ENCODE peak calls at places on chromosomes 13 and 19, in nine cellular contexts. K is neural progenitor cell, H is breast epithelium, B is AG10803, I is thoracic aorta, P is esophagus squamous epithelium, Y is body of pancreas, N is stomach, T is fibroblast of mammary gland. V is an unnamed sample.

GRCh38 chr19:33302974-33303790 is 848 bp upstream of the CEBPA start:
- DNase-seq in N (peak), T (peak), K (peak), Y (peak), H (peak), I (no peak), B (peak), P (no peak), V (no peak)

GRCh38 chr19:42284066-42284501 is 15.0 kb downstream of the CIC start:
- DNase-seq in K (peak), N (peak), B (peak), I (no peak), P (no peak), H (peak), T (peak), Y (peak), V (no peak)

GRCh38 chr19:49129238-49129583 is 9.9 kb downstream of the PPFIA3 start:
- DNase-seq in H (no peak), P (no peak), T (no peak), B (no peak), Y (no peak), I (no peak), K (peak), N (no peak), V (no peak)

GRCh38 chr13:33723365-33723764 is 94.6 kb upstream of the RFC3 start:
- DNase-seq in N (no peak), H (no peak), T (peak), B (peak), I (no peak), K (no peak), Y (no peak), P (no peak), V (no peak)

GRCh38 chr13:34257980-34258379 is 440.0 kb downstream of the RFC3 start:
- DNase-seq in Y (no peak), B (no peak), H (no peak), I (no peak), T (no peak), N (no peak), P (no peak), K (no peak), V (no peak)

GRCh38 chr13:79448413-79448812 is 32.5 kb upstream of the NDFIP2 start:
- DNase-seq in I (no peak), K (no peak), B (no peak), P (no peak), N (no peak), Y (no peak), H (no peak), T (peak), V (no peak)

GRCh38 chr19:43380771-43381386 is 27.4 kb downstream of the CD177 start:
- DNase-seq in H (no peak), K (no peak), Y (no peak), T (no peak), N (peak), P (no peak), I (no peak), B (no peak), V (no peak)

GRCh38 chr19:49333426-49334288 is 1.5 kb upstream of the CD37 start:
- DNase-seq in N (peak), T (peak), Y (peak), I (no peak), B (no peak), K (no peak), H (peak), P (no peak), V (no peak)

GRCh38 chr19:10881403-10882107 is 10.2 kb downstream of the CARM1 start:
- DNase-seq in P (no peak), H (no peak), Y (no peak), N (no peak), K (peak), B (no peak), I (no peak), T (no peak), V (no peak)

GRCh38 chr19:30312582-30313352 is 59.4 kb upstream of the ZNF536 start:
- DNase-seq in T (no peak), P (no peak), B (no peak), I (no peak), Y (no peak), H (no peak), N (no peak), K (no peak), V (no peak)

GRCh38 chr13:93220073-93220472 is 6.5 kb upstream of the GPC6 start:
- DNase-seq in N (no peak), P (no peak), B (no peak), H (no peak), Y (no peak), I (no peak), K (no peak), T (no peak), V (no peak)

GRCh38 chr19:56159616-56160271 is 16.1 kb upstream of the GALP start:
- DNase-seq in H (no peak), B (no peak), I (no peak), Y (no peak), T (no peak), P (no peak), N (no peak), K (no peak), V (no peak)

GRCh38 chr19:40441719-40442253 is 2.3 kb downstream of the SERTAD3 start:
- DNase-seq in Y (no peak), I (no peak), K (no peak), B (no peak), T (no peak), H (no peak), P (no peak), N (no peak), V (no peak)

GRCh38 chr19:58317481-58318072 is 9.2 kb upstream of the ZSCAN22 start:
- DNase-seq in T (peak), B (peak), N (no peak), K (peak), H (no peak), I (no peak), P (no peak), Y (no peak), V (peak)

GRCh38 chr13:98843482-98843877 is 91.0 kb upstream of the SLC15A1 start:
- DNase-seq in H (no peak), B (no peak), P (no peak), N (no peak), Y (no peak), T (no peak), I (no peak), K (no peak), V (no peak)

GRCh38 chr19:16306728-16307402 is 17.8 kb upstream of the KLF2 start:
- DNase-seq in K (no peak), N (no peak), I (no peak), Y (no peak), B (no peak), T (no peak), P (no peak), H (no peak), V (no peak)
- H3K4me3 ChIP-seq in K (no peak), N (no peak), I (no peak), Y (no peak), B (no peak), T (no peak), P (no peak), H (no peak), V (no peak)

DNA sequence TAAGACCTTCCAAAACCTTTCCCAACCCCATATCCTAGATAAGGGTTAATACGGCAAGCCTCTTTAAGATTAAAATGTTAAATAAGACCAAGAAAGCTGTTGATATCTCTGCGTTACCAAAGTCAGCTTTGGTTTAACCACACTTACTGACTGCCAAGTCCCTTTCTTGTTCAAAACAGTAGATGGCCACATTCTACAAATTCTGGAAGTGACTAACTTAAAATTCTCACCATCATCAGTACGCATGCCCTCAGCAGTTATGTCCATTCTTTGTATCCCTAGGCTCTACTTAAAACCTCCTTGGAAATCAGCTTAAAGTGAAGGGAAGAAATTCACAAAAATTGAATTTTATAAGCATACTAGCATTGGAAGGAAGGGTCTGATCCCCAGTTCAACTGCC is 23.6 kb downstream of the SOHLH2 start:
- DNase-seq in B (no peak), P (no peak), H (no peak), I (no peak), N (no peak), K (no peak), Y (no peak), T (peak), V (no peak)
- TF ChIP-seq CTCF in B (no peak), P (no peak), H (no peak), I (no peak), N (no peak), K (no peak), Y (no peak), T (no peak), V (no peak)

GRCh38 chr19:34370117-34370516 is 5.1 kb downstream of the GPI start:
- DNase-seq in K (no peak), Y (no peak), I (no peak), N (no peak), T (no peak), B (no peak), P (no peak), H (no peak), V (no peak)
- H3K4me3 ChIP-seq in K (no peak), Y (no peak), I (no peak), N (no peak), T (no peak), B (no peak), P (no peak), H (no peak), V (no peak)

DNA sequence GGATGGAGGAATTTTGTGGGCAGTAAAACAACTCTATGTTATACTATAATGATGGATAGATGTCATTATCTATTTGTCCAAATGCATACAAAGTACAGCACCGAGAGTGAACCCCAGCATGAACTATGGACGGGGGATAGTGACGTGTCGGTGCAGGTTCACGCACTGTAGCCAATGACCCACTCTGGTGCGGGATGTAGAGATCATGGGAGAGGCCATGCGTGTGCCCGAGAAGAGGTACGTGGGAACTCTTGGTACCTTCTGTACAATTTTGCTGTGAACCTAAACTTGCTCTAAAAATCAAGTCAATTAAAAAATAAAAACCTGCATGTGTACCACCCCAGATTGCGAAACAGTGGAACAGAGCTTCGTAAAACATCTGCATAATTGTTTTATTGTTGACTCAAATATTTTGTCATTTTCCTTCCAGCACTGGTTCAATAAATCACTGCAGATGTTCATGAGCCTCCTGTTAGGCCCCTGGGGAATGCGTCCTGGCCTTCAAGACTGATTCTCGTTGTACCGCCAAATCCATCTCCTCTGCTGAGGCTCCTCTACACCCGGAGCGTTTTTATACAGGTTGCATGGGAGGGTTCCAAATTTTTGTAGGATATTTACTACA is 30.9 kb downstream of the COL4A1 start:
- DNase-seq in I (no peak), Y (no peak), H (no peak), B (peak), K (no peak), T (peak), N (no peak), P (no peak), V (no peak)
- TF ChIP-seq CTCF in I (no peak), Y (no peak), H (no peak), B (no peak), K (no peak), T (no peak), N (no peak), P (no peak), V (no peak)

DNA sequence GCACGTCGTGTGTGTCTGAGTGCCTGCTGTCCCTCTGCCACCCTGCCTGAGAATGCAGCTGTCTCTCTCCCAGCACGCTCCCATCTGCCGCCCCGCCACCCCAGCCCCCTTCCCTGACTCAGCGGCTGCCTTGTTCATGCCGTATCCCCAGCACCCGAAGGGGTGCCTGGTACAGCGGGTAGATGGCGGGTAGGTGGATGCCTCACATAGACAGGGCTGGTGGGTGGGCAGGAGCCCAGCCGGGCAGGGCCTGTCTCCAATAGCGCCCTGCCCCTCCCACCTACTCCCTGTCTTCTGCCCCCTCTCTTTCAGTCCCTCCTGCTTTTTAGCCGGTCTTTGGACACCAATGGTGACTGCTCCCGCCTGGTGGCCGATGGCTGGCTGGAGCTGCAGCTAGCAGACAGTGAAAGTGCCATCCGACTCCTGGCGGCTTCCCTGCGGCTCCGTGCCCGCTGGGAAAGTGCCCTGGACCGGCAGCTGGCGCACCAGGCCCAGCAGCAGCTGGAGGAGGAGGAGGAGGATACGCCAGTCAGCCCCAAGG is 30.4 kb downstream of the DHX34 start:
- DNase-seq in I (no peak), P (no peak), Y (no peak), N (no peak), T (no peak), B (no peak), K (no peak), H (no peak), V (no peak)
- H3K4me3 ChIP-seq in I (no peak), P (no peak), Y (no peak), N (no peak), T (no peak), B (no peak), K (no peak), H (no peak), V (no peak)

GRCh38 chr13:51105046-51105445 is 6.0 kb downstream of the C13orf42 start:
- DNase-seq in I (no peak), T (no peak), H (no peak), N (no peak), K (no peak), Y (no peak), B (no peak), P (no peak), V (no peak)
- TF ChIP-seq CTCF in I (no peak), T (no peak), H (no peak), N (no peak), K (no peak), Y (no peak), B (no peak), P (no peak), V (no peak)